ENCODE peak calls at places on chromosomes 13 and 19, in six cellular contexts. X is K562, V is uterus, D is stomach, O is IMR-90, C is body of pancreas. K is an unnamed sample. For H3K4me1 and H3K9me3, the result is how much of the 10 kb centered on the place peaks cover.

GRCh38 chr13:79647518-79647917 is 166.6 kb downstream of the NDFIP2 start:
- DNase-seq in X (no peak), D (no peak), V (no peak), O (no peak), C (no peak), K (peak)

GRCh38 chr19:52941941-52942370 is 18.7 kb upstream of the ZNF888 start:
- DNase-seq in X (peak), V (peak), C (peak), O (peak), D (peak), K (no peak)

GRCh38 chr19:31055454-31055853 is 293.8 kb downstream of the TSHZ3 start:
- DNase-seq in V (no peak), O (no peak), C (no peak), X (no peak), D (no peak), K (no peak)

GRCh38 chr19:52535831-52536800 is 8.6 kb downstream of the ZNF808 start:
- DNase-seq in D (peak), C (peak), X (peak), O (peak), V (peak), K (peak)

GRCh38 chr13:50463662-50464061 is 379.8 kb downstream of the DLEU7 start:
- DNase-seq in D (no peak), V (no peak), O (no peak), C (no peak), X (no peak), K (no peak)

GRCh38 chr19:3080281-3080680 is 13.9 kb upstream of the GNA11 start:
- DNase-seq in V (no peak), X (no peak), D (no peak), C (no peak), O (peak), K (no peak)

GRCh38 chr19:4889034-4889825 is 13.5 kb downstream of the ARRDC5 start:
- DNase-seq in D (no peak), V (no peak), X (peak), O (peak), C (no peak), K (no peak)

GRCh38 chr13:72643339-72643989 is 84.0 kb downstream of the MZT1 start:
- DNase-seq in X (peak), O (peak), C (peak), V (no peak), D (peak), K (no peak)

GRCh38 chr19:4717191-4717965 is 6.3 kb downstream of the DPP9 start:
- DNase-seq in D (no peak), C (no peak), V (no peak), O (peak), X (no peak), K (no peak)

GRCh38 chr19:16290692-16291091 is 33.9 kb upstream of the KLF2 start:
- DNase-seq in D (no peak), C (no peak), O (no peak), X (no peak), V (no peak), K (no peak)

GRCh38 chr13:51663980-51664957 is 80.0 kb downstream of the WDFY2 start:
- DNase-seq in O (no peak), V (peak), C (no peak), D (no peak), X (no peak), K (no peak)

DNA sequence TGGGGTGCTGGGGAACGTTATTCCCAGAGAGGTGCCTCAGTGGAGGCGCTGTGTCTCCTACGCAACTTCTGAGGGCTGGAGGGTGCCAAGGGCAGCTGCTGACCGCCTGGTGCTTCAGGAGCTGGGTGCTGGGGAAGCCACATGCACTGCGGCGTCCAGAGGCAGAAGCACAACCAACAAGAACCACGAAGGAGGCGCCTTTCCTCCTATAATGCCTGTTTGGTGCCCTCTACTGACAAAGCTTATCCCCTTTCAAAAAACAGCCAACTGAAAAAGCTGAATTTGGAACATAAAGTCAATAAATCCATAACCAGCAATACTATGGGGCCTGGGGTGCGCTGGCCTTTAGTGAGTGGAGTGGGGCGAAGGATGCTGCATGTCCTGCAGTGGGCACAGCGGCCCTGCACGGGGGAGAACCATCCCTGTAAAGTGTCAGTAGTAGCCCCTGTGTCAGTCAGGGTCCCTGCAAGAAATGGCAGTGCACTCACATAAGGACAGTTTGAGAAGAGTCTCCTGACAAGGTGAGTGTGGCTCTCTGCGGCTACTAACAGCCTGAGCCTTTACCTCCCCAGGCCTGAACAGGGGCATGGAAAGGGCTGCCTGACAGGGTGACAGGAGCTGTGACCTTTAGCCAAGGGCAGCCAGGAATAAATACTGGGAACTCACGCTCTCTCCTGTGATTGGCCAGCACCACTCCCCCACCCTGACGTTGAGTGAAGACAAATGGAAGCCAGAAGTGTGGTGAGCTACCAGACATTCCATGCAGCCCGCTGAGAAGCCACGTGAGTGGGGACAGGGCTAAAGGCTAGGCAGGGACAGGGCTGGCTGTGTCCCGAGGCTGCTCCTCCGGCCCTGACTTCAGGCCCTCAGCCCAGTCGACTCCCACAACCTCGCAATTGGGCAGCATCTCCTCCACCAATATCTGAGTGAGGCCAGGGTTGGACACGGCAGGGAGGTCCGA is 4.5 kb upstream of the B3GNT8 start:
- DNase-seq in V (no peak), C (no peak), O (peak), D (no peak), X (no peak), K (peak)
- H3K4me1 ChIP-seq in V (under half), C (under half), O (under half), D (under half), X (under half), K (under half)

DNA sequence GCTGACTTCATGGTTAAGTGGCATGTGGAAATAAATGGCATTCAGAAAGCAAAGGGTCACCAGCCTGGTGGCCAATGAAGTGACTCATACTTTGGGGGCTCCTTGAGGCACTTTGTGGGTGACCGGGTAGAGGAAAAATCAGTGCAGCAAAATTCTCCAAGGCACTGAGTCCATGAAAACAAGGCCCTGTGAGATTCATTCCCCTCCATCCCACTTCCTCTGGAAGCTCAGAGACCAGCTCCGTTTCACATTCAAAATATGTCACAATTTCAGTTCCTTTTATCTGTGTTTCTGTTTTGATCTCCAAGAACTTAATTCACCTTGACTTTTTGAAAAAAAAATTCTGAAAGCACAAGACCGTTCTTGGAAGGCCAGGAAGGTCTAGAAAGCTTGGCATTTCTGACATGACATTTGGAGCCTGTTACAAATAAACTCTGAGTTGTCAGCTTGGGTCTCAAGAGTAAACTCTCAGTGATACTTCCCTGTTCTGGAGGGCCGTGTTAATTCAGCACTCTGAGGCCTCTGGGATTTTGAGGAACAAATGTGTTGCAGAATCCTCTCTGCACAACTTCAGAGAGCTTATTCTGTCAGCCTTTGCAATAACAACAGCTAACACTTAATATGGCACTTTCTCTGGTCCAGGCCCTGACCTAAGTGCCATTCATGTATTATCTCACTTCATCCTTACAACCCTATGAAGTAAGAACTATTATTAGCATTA is 6.8 kb downstream of the CYSLTR2 start:
- DNase-seq in D (no peak), V (no peak), X (no peak), C (no peak), O (no peak), K (no peak)
- H3K9me3 ChIP-seq in D (under half), V (under half), X (under half), C (under half), O (under half), K (under half)

DNA sequence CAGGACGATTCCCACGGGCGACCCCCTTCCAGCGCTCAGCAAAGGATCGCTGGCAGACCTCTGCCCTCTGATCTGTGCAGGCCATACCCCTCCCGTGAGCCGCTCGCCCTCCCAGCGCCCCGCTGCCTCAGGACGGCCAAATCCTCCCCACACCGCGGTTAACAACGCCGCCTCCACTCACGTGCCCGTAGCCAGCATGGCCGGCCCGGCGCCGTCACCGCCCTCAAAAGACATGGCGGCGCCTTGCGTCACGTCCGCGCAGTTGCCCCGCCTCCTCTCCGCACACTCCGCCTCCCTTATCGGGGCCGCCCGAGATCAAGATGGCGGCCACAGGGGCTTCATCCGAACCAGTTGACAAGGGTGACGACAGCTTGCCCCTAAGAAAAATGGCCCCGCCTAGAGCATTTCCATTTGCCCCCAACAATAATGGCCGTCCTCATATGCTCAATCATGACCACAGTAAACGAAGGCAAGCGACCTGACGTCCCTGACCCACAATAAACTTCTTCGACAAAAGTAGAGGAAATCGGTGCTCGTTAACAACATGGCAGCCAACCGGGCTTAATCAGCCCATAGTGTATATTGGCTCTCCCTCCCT is 634 bp downstream of the AKT1S1 start:
- DNase-seq in V (peak), D (peak), C (peak), O (peak), X (peak), K (peak)
- TF ChIP-seq POLR2A in V (peak), D (no peak), C (no peak), O (no peak), X (peak), K (peak)

GRCh38 chr19:56101095-56101494 is 20.0 kb downstream of the ZNF787 start:
- DNase-seq in V (no peak), C (no peak), X (no peak), O (no peak), D (no peak), K (no peak)
- H3K4me1 ChIP-seq in V (under half), C (under half), X (under half), O (under half), D (under half), K (under half)

GRCh38 chr13:55553736-55554135 is 1587.0 kb upstream of the PRR20A start:
- DNase-seq in V (no peak), D (no peak), O (no peak), C (no peak), X (no peak), K (no peak)
- H3K9me3 ChIP-seq in V (under half), D (under half), O (under half), C (under half), X (under half), K (under half)

GRCh38 chr19:41223431-41224234 is 4.6 kb downstream of the AXL start:
- DNase-seq in D (no peak), V (no peak), O (peak), X (no peak), C (no peak), K (peak)
- TF ChIP-seq POLR2A in D (no peak), V (no peak), O (peak), X (no peak), C (no peak), K (no peak)